ENCODE peak calls at places on chromosome 10, in six cellular contexts. Y, C, D, G, U and Z are unnamed samples.

GRCh38 chr10:37638569-37638968 is 218.8 kb downstream of the ZNF248 start:
- DNase-seq in Y (no peak), C (no peak), D (no peak), G (no peak), U (no peak), Z (no peak)

GRCh38 chr10:8129438-8129837 is 75.0 kb downstream of the GATA3 start:
- DNase-seq in Y (no peak), C (no peak), D (no peak), G (no peak), U (no peak), Z (no peak)

GRCh38 chr10:19922236-19922963 is 106.2 kb downstream of the PLXDC2 start:
- DNase-seq in Y (no peak), C (no peak), D (no peak), G (no peak), U (peak), Z (no peak)

GRCh38 chr10:72291019-72291532 is 17.4 kb downstream of the DDIT4 start:
- DNase-seq in Y (no peak), C (no peak), D (no peak), G (peak), U (no peak), Z (no peak)

GRCh38 chr10:51718804-51719291 is 19.5 kb upstream of the CSTF2T start:
- DNase-seq in Y (no peak), C (no peak), D (no peak), G (no peak), U (peak), Z (no peak)

GRCh38 chr10:16856092-16856491 is 38.9 kb upstream of the RSU1 start:
- DNase-seq in Y (no peak), C (no peak), D (no peak), G (no peak), U (no peak), Z (no peak)

GRCh38 chr10:72171175-72171630 is 44.6 kb upstream of the ANAPC16 start:
- DNase-seq in Y (no peak), C (no peak), D (no peak), G (no peak), U (peak), Z (no peak)

GRCh38 chr10:30384791-30385201 is 35.7 kb upstream of the MTPAP start:
- DNase-seq in Y (no peak), C (no peak), D (no peak), G (no peak), U (no peak), Z (no peak)

GRCh38 chr10:122163182-122164027 is 107.7 kb upstream of the BTBD16 start:
- DNase-seq in Y (peak), C (no peak), D (no peak), G (peak), U (no peak), Z (no peak)

GRCh38 chr10:73590881-73591577 is at the start of gene USP54:
- DNase-seq in Y (no peak), C (no peak), D (no peak), G (no peak), U (peak), Z (peak)

GRCh38 chr10:51523440-51523839 is 176.0 kb downstream of the CSTF2T start:
- DNase-seq in Y (no peak), C (no peak), D (no peak), G (no peak), U (no peak), Z (no peak)

GRCh38 chr10:90398551-90398950 is 459.3 kb downstream of the HTR7 start:
- DNase-seq in Y (no peak), C (no peak), D (no peak), G (no peak), U (no peak), Z (no peak)

GRCh38 chr10:86654411-86655172 is at the start of gene OPN4:
- DNase-seq in Y (no peak), C (no peak), D (peak), G (no peak), U (no peak), Z (peak)

GRCh38 chr10:131924982-131925649 is 24.3 kb downstream of the PPP2R2D start:
- DNase-seq in Y (no peak), C (no peak), D (no peak), G (no peak), U (no peak), Z (no peak)

GRCh38 chr10:43120948-43121290 is 17.3 kb upstream of the CSGALNACT2 start:
- DNase-seq in Y (no peak), C (no peak), D (peak), G (peak), U (no peak), Z (no peak)

GRCh38 chr10:93006435-93007039 is 54.1 kb upstream of the CYP26C1 start:
- DNase-seq in Y (peak), C (no peak), D (no peak), G (no peak), U (peak), Z (no peak)

GRCh38 chr10:116873134-116873533 is 23.8 kb downstream of the ENO4 start:
- DNase-seq in Y (no peak), C (no peak), D (no peak), G (no peak), U (no peak), Z (no peak)

GRCh38 chr10:129005080-129005479 is 462.0 kb upstream of the MGMT start:
- DNase-seq in Y (no peak), C (no peak), D (no peak), G (no peak), U (no peak), Z (no peak)

GRCh38 chr10:69969961-69970360 is 82.7 kb upstream of the MACROH2A2 start:
- DNase-seq in Y (no peak), C (no peak), D (no peak), G (no peak), U (no peak), Z (no peak)